ENCODE peak calls at places on chromosomes 2 and 18, in five cellular contexts. S is K562, O is H1, B is GM12878, E is SK-N-SH. I is an unnamed sample.

GRCh38 chr2:96258393-96259022 is 7.3 kb downstream of the TMEM127 start:
- DNase-seq in S (no peak), O (no peak), B (no peak), E (no peak), I (no peak)

GRCh38 chr2:191150451-191151314 is at the start of gene STAT4:
- DNase-seq in S (peak), O (peak), B (peak), E (peak), I (no peak)

GRCh38 chr2:72271766-72272615 is 124.3 kb upstream of the CYP26B1 start:
- DNase-seq in S (no peak), O (no peak), B (no peak), E (no peak), I (no peak)

GRCh38 chr2:229044581-229044980 is 226.5 kb downstream of the PID1 start:
- DNase-seq in S (no peak), O (no peak), B (no peak), E (no peak), I (no peak)

GRCh38 chr2:181790716-181791649 is 100.5 kb upstream of the ITPRID2 start:
- DNase-seq in S (peak), O (no peak), B (peak), E (no peak), I (no peak)

GRCh38 chr2:173715483-173715882 is 249.7 kb downstream of the SP3 start:
- DNase-seq in S (no peak), O (no peak), B (no peak), E (no peak), I (no peak)

GRCh38 chr2:42974303-42974696 is 181.9 kb upstream of the HAAO start:
- DNase-seq in S (no peak), O (no peak), B (no peak), E (no peak), I (no peak)

GRCh38 chr2:127859712-127860085 is 1.7 kb upstream of the POLR2D start:
- DNase-seq in S (peak), O (peak), B (no peak), E (no peak), I (no peak)

GRCh38 chr2:130769343-130769907 is 14.1 kb downstream of the AMER3 start:
- DNase-seq in S (peak), O (no peak), B (no peak), E (no peak), I (no peak)

GRCh38 chr18:14026199-14026598 is 106.0 kb downstream of the ZNF519 start:
- DNase-seq in S (no peak), O (no peak), B (no peak), E (no peak), I (no peak)

GRCh38 chr2:99615247-99615771 is 125.5 kb upstream of the REV1 start:
- DNase-seq in S (peak), O (peak), B (no peak), E (no peak), I (no peak)

GRCh38 chr2:46296216-46296839 is 879 bp upstream of the EPAS1 start:
- DNase-seq in S (no peak), O (peak), B (no peak), E (no peak), I (peak)

GRCh38 chr2:65663831-65664407 is 231.5 kb upstream of the SPRED2 start:
- DNase-seq in S (no peak), O (no peak), B (no peak), E (no peak), I (peak)

GRCh38 chr2:113992090-113992489 is 102.2 kb downstream of the ACTR3 start:
- DNase-seq in S (no peak), O (no peak), B (no peak), E (no peak), I (no peak)

GRCh38 chr2:195575879-195576391 is 81.1 kb upstream of the SLC39A10 start:
- DNase-seq in S (peak), O (no peak), B (no peak), E (peak), I (peak)

GRCh38 chr2:69774984-69775982 is 33.3 kb downstream of the ANXA4 start:
- DNase-seq in S (no peak), O (no peak), B (no peak), E (no peak), I (no peak)

GRCh38 chr2:6341730-6342129 is 524.0 kb downstream of the CMPK2 start:
- DNase-seq in S (no peak), O (no peak), B (no peak), E (peak), I (no peak)

DNA sequence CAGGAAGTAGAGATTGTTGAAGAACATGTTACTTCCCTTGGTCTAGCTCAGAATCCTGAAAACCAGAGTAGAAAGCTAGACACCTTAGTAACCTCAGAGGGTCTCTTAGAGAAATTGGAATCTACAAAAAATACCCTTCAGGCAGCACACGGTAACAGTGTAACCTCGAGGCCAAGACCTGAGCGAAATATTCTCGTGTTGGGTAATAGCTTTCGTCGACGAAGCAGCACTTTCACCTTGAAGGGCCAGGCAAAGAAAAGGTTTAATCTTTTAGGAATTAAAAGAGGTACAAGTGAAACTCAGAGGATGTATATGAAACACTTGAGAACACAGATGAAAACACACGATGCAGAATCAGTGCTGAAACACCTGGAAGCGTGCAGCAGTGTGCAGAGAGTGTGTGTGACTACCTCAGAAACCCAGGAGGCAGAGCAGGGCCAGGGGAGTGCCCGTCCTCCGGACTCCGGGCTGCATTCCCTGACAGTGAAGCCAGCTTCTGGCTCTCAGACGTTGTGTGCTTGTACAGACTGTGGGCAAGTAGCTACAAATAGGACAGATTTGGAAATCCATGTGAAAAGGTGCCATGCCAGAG is 34.5 kb downstream of the ZNF407 start:
- DNase-seq in S (no peak), O (no peak), B (no peak), E (no peak), I (no peak)
- TF ChIP-seq GABPA in S (no peak), O (no peak), B (no peak), E (no peak), I (no peak)

GRCh38 chr2:74250189-74250631 is 51.8 kb downstream of the MTHFD2 start:
- DNase-seq in S (peak), O (peak), B (peak), E (peak), I (peak)
- TF ChIP-seq GABPA in S (no peak), O (no peak), B (no peak), E (no peak), I (no peak)

GRCh38 chr2:8626572-8626971 is 55.3 kb upstream of the ID2 start:
- DNase-seq in S (no peak), O (no peak), B (no peak), E (no peak), I (no peak)
- TF ChIP-seq GABPA in S (no peak), O (no peak), B (no peak), E (no peak), I (no peak)

GRCh38 chr2:232480201-232481190 is 7.1 kb downstream of the ECEL1 start:
- DNase-seq in S (no peak), O (no peak), B (no peak), E (no peak), I (no peak)

GRCh38 chr2:232476791-232477190 is 10.8 kb downstream of the ECEL1 start:
- DNase-seq in S (no peak), O (no peak), B (no peak), E (no peak), I (no peak)

GRCh38 chr2:232479341-232480200 is 8.1 kb downstream of the ECEL1 start:
- DNase-seq in S (no peak), O (no peak), B (no peak), E (no peak), I (no peak)

GRCh38 chr2:232477751-232478510 is 9.7 kb downstream of the ECEL1 start:
- DNase-seq in S (no peak), O (no peak), B (no peak), E (no peak), I (no peak)

DNA sequence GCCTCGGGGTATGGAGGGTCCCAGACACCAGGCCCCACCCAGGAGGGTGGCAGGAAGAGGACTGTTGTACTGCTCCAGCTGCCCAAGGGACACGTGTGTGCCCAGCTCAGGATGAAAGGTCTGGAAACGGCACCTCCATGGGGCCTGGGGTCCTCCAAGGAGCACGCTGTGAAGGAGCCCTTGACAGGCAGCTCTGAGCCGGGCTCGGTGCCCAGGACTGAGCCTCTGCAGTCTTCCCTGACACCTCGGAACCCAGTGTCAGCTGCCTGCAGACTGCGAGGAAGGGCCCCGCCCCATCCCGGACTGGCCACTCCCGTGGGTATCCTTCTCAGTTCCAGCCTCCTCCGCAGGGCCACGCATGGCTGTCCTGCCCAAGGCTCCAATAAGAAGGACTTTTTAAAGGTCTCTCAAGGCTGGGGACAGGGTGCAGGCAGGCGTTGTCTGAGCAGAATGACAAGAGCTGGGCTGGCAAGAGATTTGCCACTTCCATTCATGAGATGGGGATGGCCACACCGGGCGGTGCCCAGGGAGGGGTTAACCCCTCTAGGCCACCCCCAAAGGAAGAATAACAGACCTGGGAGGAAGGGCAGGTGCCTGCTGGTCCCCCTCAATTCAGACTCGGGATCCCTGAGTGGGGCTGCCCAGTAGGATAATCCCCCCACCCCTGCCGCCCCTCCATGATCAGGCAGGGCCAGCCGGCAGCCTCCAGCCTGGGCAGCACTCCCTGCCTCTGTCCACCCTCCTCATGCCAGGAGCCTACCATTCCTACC is 8.9 kb downstream of the ECEL1 start:
- DNase-seq in S (no peak), O (no peak), B (no peak), E (no peak), I (no peak)
- TF ChIP-seq GABPA in S (no peak), O (no peak), B (no peak), E (no peak), I (no peak)

DNA sequence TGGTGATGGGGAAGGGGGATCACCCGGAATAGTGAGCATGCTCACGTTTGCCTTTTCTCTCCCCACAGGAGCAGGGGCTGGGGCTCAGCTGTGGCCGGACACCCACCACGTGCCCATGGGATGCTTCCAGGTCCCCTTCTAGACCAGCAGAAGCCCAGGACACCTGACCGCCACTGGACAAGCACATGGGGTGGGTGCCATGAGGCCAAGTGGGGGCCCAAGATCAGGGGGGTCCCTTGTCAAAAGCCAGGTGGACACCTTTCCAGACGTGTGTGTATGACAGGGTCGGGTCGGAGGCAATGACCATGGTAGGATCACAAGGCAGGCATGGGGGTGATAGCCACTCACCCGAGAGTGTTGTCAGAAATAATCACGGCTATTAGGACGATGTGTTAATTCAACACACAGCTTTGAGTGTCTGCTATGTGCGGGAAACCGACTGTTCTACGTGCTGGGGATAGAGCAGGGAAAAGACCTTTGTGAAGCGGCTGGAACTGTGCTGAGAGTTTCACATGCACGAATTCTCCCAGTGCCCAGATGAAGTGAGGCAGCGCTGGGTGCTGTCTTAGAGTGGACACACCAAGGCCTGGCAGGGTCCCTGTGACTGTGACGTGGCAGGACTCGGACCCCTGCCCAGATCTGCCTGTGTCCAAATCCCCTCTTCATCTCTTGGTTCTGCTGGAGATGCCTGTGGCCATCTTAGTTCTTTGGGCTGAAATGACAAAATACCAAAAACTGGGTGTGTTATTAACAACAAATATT is 244.7 kb downstream of the NDUFA10 start:
- DNase-seq in S (no peak), O (peak), B (no peak), E (no peak), I (no peak)
- TF ChIP-seq GABPA in S (no peak), O (no peak), B (no peak), E (no peak), I (no peak)

GRCh38 chr18:12271376-12272235 is 17.4 kb downstream of the CIDEA start:
- DNase-seq in S (peak), O (peak), B (peak), E (peak), I (peak)
- TF ChIP-seq GABPA in S (peak), O (no peak), B (no peak), E (no peak), I (no peak)

DNA sequence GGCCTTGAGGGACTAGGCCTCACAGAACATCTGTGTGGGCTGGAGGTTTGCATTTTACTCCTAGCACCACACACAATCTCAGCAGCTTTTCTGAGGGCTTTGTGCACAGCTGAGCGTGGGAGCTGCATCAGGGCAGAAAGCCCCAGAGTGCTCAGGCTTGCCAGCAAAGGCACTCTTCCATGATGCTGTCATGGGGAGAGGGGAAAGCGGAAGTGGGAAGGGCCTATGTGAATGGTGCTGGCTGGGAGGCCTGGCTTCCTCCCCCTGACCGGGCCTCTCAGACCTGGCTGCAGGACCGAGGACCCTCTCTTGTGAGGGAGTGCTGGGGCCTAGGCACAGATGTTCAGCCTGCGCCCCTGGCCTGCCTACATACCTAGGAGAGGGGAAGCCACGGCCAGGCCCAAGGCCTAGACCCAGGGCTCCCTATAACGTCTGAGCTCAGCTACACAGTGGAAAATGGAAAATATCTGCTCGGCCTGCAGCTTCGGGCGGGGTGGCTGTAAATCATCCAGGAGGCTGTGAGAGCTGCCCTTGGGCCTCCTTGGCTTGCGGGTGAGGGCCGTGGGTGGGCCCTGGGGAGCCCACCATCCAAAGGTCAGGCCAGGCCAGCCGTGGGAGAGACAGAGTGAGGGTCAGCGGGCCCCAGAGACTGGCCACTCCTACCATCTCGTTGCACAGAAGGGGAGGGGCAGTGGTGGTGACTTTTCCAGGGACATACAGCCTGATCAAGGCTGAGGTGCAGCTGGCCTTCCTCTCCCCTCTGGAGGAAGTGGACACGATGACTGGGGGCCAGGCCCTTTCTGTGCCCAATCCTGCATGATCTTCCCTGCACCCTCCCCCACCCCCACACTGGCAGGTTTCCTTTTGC is 22.7 kb downstream of the GLI2 start:
- DNase-seq in S (no peak), O (no peak), B (no peak), E (no peak), I (no peak)
- TF ChIP-seq GABPA in S (no peak), O (no peak), B (no peak), E (no peak), I (no peak)

GRCh38 chr2:236017446-236017845 is 150.7 kb downstream of the GBX2 start:
- DNase-seq in S (no peak), O (no peak), B (no peak), E (no peak), I (no peak)

GRCh38 chr2:236015171-236015570 is 153.0 kb downstream of the GBX2 start:
- DNase-seq in S (no peak), O (no peak), B (no peak), E (no peak), I (no peak)

GRCh38 chr2:236014408-236015131 is 153.6 kb downstream of the GBX2 start:
- DNase-seq in S (no peak), O (no peak), B (no peak), E (no peak), I (no peak)

GRCh38 chr2:236019434-236019833 is 148.8 kb downstream of the GBX2 start:
- DNase-seq in S (no peak), O (no peak), B (no peak), E (no peak), I (no peak)

GRCh38 chr2:236016496-236016895 is 151.7 kb downstream of the GBX2 start:
- DNase-seq in S (no peak), O (no peak), B (no peak), E (no peak), I (no peak)
- TF ChIP-seq GABPA in S (no peak), O (no peak), B (no peak), E (no peak), I (no peak)